ENCODE peak calls at places on chromosomes 13 and 19, in ten cellular contexts. N is type B pancreatic cell; T is activated naive CD8-positive, alpha-beta T cell treated with anti-CD3 and anti-CD28 coated beads, Interleukin-2, amount 50 U/mL, for 24 hours; O is epithelial cell of esophagus; S is frontal cortex; R is ureter; F is HCEC 1CT; W is neuronal stem cell; M is activated naive CD4-positive, alpha-beta T cell treated with anti-CD3 and anti-CD28 coated beads for 36 hours; D is non-pigmented ciliary epithelial cell. Q is an unnamed sample.

GRCh38 chr19:13846533-13847032 is 30.4 kb upstream of the NANOS3 start:
- DNase-seq in S (no peak), T (peak; percentile 99), D (no peak), W (no peak), N (no peak), R (peak; percentile 88), F (peak; percentile 78), O (peak; percentile 79), M (peak; percentile 97), Q (peak; percentile 96)

GRCh38 chr13:75250526-75251183 is 231.3 kb downstream of the TBC1D4 start:
- DNase-seq in O (peak; percentile 58), D (no peak), T (no peak), M (no peak), N (no peak), F (peak; percentile 56), R (no peak), S (no peak), W (no peak), Q (no peak)

GRCh38 chr13:110483386-110483785 is 78.1 kb downstream of the RAB20 start:
- DNase-seq in W (no peak), M (no peak), R (no peak), O (no peak), N (no peak), S (no peak), D (no peak), T (no peak), F (no peak), Q (no peak)

GRCh38 chr19:512548-513365 is 5.5 kb downstream of the TPGS1 start:
- DNase-seq in S (no peak), N (no peak), R (no peak), T (no peak), O (no peak), D (no peak), F (no peak), M (no peak), W (no peak), Q (no peak)

GRCh38 chr19:49333426-49334288 is 1.5 kb upstream of the CD37 start:
- DNase-seq in F (no peak), W (no peak), O (peak; percentile 21), N (no peak), D (no peak), M (peak; percentile 89), R (no peak), T (peak; percentile 73), S (no peak), Q (peak; percentile 67)

GRCh38 chr13:89402211-89402610 is 1731.0 kb downstream of the SLITRK5 start:
- DNase-seq in D (no peak), N (no peak), F (no peak), S (no peak), O (no peak), R (no peak), W (no peak), T (no peak), M (no peak), Q (no peak)

GRCh38 chr19:33447336-33448158 is 74.0 kb downstream of the CEBPG start:
- DNase-seq in W (no peak), D (no peak), N (no peak), R (no peak), M (no peak), O (no peak), T (no peak), S (no peak), F (no peak), Q (no peak)

GRCh38 chr19:38554676-38555141 is 63.0 kb downstream of the MAP4K1 start:
- DNase-seq in R (no peak), N (no peak), F (no peak), O (no peak), T (no peak), S (no peak), D (no peak), M (no peak), W (no peak), Q (no peak)

GRCh38 chr19:18479964-18480723 is 41.7 kb downstream of the ELL start:
- DNase-seq in T (no peak), N (no peak), S (no peak), W (no peak), F (peak; percentile 53), D (no peak), R (peak; percentile 81), O (no peak), M (no peak), Q (no peak)

GRCh38 chr13:99265823-99266426 is 7.7 kb upstream of the GPR18 start:
- DNase-seq in D (no peak), W (no peak), T (no peak), R (no peak), O (peak; percentile 69), M (no peak), S (no peak), N (no peak), F (peak; percentile 41), Q (no peak)

GRCh38 chr13:110593430-110594130 is 21.8 kb upstream of the NAXD start:
- DNase-seq in D (peak; percentile 19), S (peak; percentile 47), O (peak; percentile 70), N (no peak), M (peak; percentile 21), R (no peak), F (peak; percentile 66), T (no peak), W (no peak), Q (no peak)

GRCh38 chr13:41458187-41458938 is 1.0 kb downstream of the RGCC start:
- DNase-seq in W (no peak), D (no peak), S (peak; percentile 53), F (no peak), T (peak; percentile 74), R (peak; percentile 51), M (peak; percentile 73), O (peak; percentile 53), N (no peak), Q (no peak)

Q was measured in coronary artery.